ENCODE peak calls at places on chromosomes 4 and X, in six cellular contexts. K, W, V, O, D and T are unnamed samples.

GRCh38 chr4:168560835-168561210 is 64.0 kb downstream of the PALLD start:
- DNase-seq in O (no peak), V (no peak), W (no peak), D (no peak), K (no peak), T (no peak)

GRCh38 chrX:96002401-96002800 is 682.2 kb upstream of the DIAPH2 start:
- DNase-seq in W (no peak), D (no peak), V (no peak), K (no peak), O (no peak), T (no peak)

GRCh38 chr4:177400030-177400429 is 42.2 kb downstream of the AGA start:
- DNase-seq in O (no peak), K (no peak), V (no peak), D (no peak), W (no peak), T (no peak)

GRCh38 chr4:168585168-168586091 is 88.6 kb downstream of the PALLD start:
- DNase-seq in O (peak), K (peak), D (peak), W (peak), V (peak), T (peak)

GRCh38 chrX:101550362-101550761 is at the start of gene ARMCX1:
- DNase-seq in W (no peak), K (peak), D (peak), O (peak), V (peak), T (no peak)

GRCh38 chr4:183260491-183261151 is 59.5 kb downstream of the CLDN22 start:
- DNase-seq in V (no peak), O (peak), K (peak), D (no peak), W (no peak), T (no peak)

GRCh38 chrX:109299091-109299490 is 182.8 kb downstream of the GUCY2F start:
- DNase-seq in V (no peak), W (no peak), K (no peak), D (no peak), O (no peak), T (no peak)

GRCh38 chr4:159042097-159042605 is 60.7 kb upstream of the RAPGEF2 start:
- DNase-seq in O (peak), K (peak), D (no peak), V (no peak), W (no peak), T (no peak)

GRCh38 chr4:26713563-26714145 is 129.8 kb downstream of the TBC1D19 start:
- DNase-seq in V (no peak), K (no peak), D (no peak), O (no peak), W (no peak), T (no peak)

GRCh38 chr4:165079476-165079875 is 25.8 kb downstream of the TRIM75 start:
- DNase-seq in O (peak), V (no peak), D (no peak), K (no peak), W (no peak), T (no peak)

GRCh38 chrX:136130931-136131843 is 16.1 kb upstream of the FHL1 start:
- DNase-seq in V (no peak), D (no peak), W (peak), K (no peak), O (no peak), T (no peak)

GRCh38 chr4:145427991-145428390 is 53.7 kb upstream of the SMAD1 start:
- DNase-seq in K (no peak), W (no peak), D (no peak), O (no peak), V (no peak), T (no peak)

GRCh38 chrX:19174401-19175025 is 52.2 kb upstream of the ADGRG2 start:
- DNase-seq in W (no peak), D (no peak), K (no peak), V (no peak), O (no peak), T (no peak)

GRCh38 chr4:16686195-16686594 is 212.2 kb downstream of the LDB2 start:
- DNase-seq in W (no peak), V (no peak), O (no peak), D (no peak), K (no peak), T (no peak)
- TF ChIP-seq POLR2A in W (no peak), V (no peak), O (no peak), D (no peak), K (no peak), T (no peak)

GRCh38 chrX:17529349-17529748 is 154.3 kb downstream of the NHS start:
- DNase-seq in W (no peak), D (no peak), O (no peak), K (no peak), V (no peak), T (no peak)

GRCh38 chrX:17535229-17535628 is 160.2 kb downstream of the NHS start:
- DNase-seq in O (peak), V (no peak), D (no peak), W (peak), K (peak), T (peak)

GRCh38 chrX:17527932-17528331 is 152.9 kb downstream of the NHS start:
- DNase-seq in K (no peak), O (no peak), V (no peak), W (no peak), D (no peak), T (no peak)

GRCh38 chrX:17527135-17527701 is 152.2 kb downstream of the NHS start:
- DNase-seq in V (no peak), O (no peak), D (no peak), K (peak), W (no peak), T (no peak)

GRCh38 chrX:17531500-17531899 is 156.5 kb downstream of the NHS start:
- DNase-seq in V (no peak), D (no peak), O (no peak), K (no peak), W (no peak), T (no peak)
- TF ChIP-seq POLR2AphosphoS5 in V (no peak), D (no peak), O (no peak), K (no peak), W (no peak), T (no peak)

DNA sequence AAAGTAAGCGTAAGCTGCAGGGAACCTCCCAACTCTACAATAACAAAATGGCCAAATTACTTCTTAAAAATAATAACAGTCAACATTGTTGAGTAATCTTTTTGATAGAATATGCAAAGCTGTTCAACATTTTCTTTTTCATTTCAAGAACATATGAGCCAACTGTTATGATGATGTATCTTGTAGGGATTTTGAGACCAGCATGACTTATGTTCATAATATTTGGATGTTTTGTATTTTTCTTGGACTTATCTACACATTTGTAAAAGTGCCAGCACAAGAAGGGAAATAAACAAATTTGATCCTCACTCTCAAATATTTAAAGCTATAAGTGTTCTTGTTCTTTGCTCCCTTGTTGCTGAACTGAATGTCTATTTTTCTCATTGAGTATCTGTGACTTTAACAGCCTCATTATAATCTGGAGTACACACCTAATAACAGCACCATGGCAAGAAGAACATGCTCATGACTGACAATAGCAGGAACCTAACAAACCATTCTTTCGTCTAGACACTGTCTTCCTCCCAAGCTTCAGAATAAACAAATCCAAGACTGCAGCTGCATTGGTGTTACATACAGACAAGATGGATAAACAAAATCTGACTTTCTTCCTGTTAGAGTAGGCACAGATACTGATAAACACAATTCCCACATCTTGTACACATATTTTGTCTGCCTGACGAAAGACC is 1049.7 kb downstream of the FAT4 start:
- DNase-seq in V (no peak), O (no peak), D (no peak), W (no peak), K (no peak), T (no peak)
- TF ChIP-seq POLR2A in V (no peak), O (no peak), D (no peak), W (no peak), K (no peak), T (no peak)

GRCh38 chrX:39826813-39827543 is 270.8 kb downstream of the BCOR start:
- DNase-seq in V (no peak), W (no peak), O (no peak), K (no peak), D (no peak), T (no peak)

GRCh38 chrX:39827959-39828358 is 269.8 kb downstream of the BCOR start:
- DNase-seq in O (no peak), V (no peak), K (no peak), D (no peak), W (no peak), T (peak)

GRCh38 chrX:39830414-39830813 is 267.3 kb downstream of the BCOR start:
- DNase-seq in K (no peak), W (no peak), O (no peak), D (no peak), V (no peak), T (no peak)

GRCh38 chrX:39829965-39830364 is 267.8 kb downstream of the BCOR start:
- DNase-seq in O (no peak), K (no peak), D (no peak), W (no peak), V (no peak), T (no peak)

GRCh38 chrX:39828971-39829370 is 268.8 kb downstream of the BCOR start:
- DNase-seq in K (no peak), V (no peak), O (no peak), D (no peak), W (no peak), T (no peak)
- TF ChIP-seq POLR2AphosphoS5 in K (no peak), V (no peak), O (no peak), D (no peak), W (no peak), T (no peak)

DNA sequence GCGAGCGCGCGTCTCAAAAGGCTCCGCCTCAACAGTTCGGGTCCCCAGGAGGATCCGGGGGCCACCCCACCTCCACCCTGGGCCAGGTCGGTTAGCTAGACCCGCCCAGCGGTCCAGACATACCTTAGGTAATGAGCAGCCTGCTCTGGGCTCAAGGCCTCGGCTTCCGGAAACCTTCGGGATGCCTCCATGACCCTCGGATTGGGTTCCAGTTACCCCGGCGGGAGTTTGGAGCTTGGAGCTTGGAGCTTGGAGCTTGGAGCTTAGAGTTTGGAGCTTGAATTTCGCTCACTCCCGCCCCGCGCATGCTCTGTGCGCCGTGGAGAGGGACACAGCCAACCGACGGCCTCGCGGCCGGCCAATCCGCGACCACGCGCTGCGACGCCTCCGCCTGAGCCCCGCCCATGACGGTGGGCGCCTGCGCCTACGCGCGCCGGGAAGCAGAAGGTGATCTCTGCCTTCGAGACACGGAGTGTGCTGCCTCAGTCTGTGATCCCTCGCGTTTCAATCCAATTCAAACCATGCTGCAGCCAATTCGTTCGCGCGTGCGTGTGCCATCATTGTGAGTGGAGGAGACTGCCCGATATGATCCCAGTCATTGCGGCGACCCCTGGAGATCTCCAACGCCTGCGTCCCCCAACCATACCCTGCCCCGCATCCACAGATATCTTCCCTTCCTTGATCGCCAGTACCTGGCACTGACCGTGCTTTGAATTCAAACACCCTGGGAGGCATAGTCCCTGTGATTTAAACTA is at the start of gene ERCC6L:
- DNase-seq in V (peak), K (peak), D (peak), W (peak), O (peak), T (peak)
- TF ChIP-seq POLR2A in V (no peak), K (no peak), D (no peak), W (peak), O (peak), T (peak)

DNA sequence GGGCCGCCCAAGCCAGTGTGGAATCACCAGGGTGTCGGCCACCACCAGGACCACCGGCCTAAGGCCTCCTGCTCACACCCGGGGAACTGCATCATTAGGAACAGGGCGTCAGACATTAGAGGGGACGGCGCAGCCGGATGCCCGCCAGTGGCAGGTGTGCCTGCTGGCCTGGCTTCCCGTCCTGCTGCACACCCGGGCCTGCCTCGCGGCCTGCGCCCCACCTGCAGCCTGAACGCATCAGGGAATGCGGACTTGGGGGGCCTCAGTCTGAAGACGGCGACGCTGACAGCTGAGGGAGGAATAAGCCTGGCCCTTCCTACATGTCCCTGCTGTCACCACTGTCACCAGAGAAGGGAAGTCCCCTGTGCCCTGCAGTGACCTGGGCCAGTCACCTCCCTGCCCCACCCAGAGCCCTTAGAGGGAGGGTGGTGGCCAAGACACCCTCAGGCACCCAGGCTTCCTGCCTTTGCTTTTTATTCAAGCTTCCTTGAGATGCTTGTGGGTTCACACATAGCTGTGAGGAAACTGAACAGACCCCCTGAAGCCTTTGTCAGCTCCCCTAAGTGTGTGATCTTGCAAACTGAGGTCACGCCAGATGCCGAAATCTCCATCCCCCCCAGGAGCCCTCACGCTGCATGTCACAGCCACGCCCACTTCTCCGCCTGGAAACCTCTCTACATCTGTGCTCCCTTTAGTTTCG is 3.2 kb downstream of the DGKQ start:
- DNase-seq in K (no peak), O (peak), W (no peak), V (no peak), D (no peak), T (no peak)
- TF ChIP-seq POLR2AphosphoS5 in K (no peak), O (no peak), W (no peak), V (no peak), D (no peak), T (no peak)

GRCh38 chr4:15882675-15883086 is 55.9 kb downstream of the FGFBP1 start:
- DNase-seq in K (peak), O (peak), W (peak), D (no peak), V (peak), T (peak)

GRCh38 chr4:15883611-15884243 is 54.8 kb downstream of the FGFBP1 start:
- DNase-seq in V (no peak), O (no peak), K (no peak), D (no peak), W (no peak), T (no peak)

GRCh38 chr4:15888515-15888914 is 50.0 kb downstream of the FGFBP1 start:
- DNase-seq in O (no peak), K (no peak), V (no peak), W (no peak), D (no peak), T (no peak)

GRCh38 chr4:15890246-15890829 is 48.2 kb downstream of the FGFBP1 start:
- DNase-seq in V (no peak), O (no peak), W (no peak), K (no peak), D (no peak), T (no peak)

GRCh38 chr4:15885422-15885821 is 53.1 kb downstream of the FGFBP1 start:
- DNase-seq in D (no peak), W (no peak), K (no peak), V (no peak), O (no peak), T (no peak)
- TF ChIP-seq POLR2A in D (no peak), W (no peak), K (no peak), V (no peak), O (no peak), T (no peak)

DNA sequence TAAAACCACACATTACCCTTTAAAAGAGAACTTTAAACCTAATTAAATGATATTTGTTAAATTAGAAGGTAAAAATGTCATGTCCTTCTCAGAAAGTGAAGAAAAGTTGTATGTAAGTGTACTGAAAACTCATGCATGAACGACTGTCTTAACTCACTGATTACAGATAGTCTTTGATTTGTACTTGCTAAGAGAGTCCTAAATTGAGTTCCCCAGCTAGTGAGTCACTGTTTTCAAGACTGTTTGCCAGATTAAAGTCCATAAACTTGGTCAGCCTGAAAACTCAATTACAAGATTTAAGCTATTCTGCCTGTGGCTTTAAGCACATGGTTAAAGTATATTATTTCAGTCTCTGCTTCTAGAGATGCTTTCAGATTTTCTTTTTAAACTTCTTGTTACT is 124.9 kb upstream of the ZCCHC13 start:
- DNase-seq in K (no peak), V (no peak), W (no peak), O (no peak), D (no peak), T (no peak)
- TF ChIP-seq POLR2AphosphoS5 in K (no peak), V (no peak), W (no peak), O (no peak), D (no peak), T (no peak)

GRCh38 chr4:112636688-112637551 is at the start of the genes LARP7 and ZGRF1:
- DNase-seq in W (peak), V (peak), K (peak), D (peak), O (peak), T (peak)
- TF ChIP-seq POLR2A in W (peak), V (no peak), K (no peak), D (no peak), O (peak), T (peak)

GRCh38 chr4:3074078-3074845 is at the start of the genes HTT and HTT-AS:
- DNase-seq in V (peak), D (peak), W (peak), K (peak), O (peak), T (peak)

GRCh38 chr4:3074846-3075651 is 568 bp downstream of the HTT start:
- DNase-seq in V (peak), D (no peak), O (peak), W (peak), K (peak), T (no peak)

GRCh38 chr4:3075652-3075981 is 1.1 kb downstream of the HTT start:
- DNase-seq in V (no peak), K (no peak), D (no peak), W (no peak), O (no peak), T (no peak)

GRCh38 chr4:3071811-3072210 is 2.5 kb downstream of the HTT-AS start:
- DNase-seq in W (no peak), D (no peak), K (no peak), O (no peak), V (no peak), T (no peak)

DNA sequence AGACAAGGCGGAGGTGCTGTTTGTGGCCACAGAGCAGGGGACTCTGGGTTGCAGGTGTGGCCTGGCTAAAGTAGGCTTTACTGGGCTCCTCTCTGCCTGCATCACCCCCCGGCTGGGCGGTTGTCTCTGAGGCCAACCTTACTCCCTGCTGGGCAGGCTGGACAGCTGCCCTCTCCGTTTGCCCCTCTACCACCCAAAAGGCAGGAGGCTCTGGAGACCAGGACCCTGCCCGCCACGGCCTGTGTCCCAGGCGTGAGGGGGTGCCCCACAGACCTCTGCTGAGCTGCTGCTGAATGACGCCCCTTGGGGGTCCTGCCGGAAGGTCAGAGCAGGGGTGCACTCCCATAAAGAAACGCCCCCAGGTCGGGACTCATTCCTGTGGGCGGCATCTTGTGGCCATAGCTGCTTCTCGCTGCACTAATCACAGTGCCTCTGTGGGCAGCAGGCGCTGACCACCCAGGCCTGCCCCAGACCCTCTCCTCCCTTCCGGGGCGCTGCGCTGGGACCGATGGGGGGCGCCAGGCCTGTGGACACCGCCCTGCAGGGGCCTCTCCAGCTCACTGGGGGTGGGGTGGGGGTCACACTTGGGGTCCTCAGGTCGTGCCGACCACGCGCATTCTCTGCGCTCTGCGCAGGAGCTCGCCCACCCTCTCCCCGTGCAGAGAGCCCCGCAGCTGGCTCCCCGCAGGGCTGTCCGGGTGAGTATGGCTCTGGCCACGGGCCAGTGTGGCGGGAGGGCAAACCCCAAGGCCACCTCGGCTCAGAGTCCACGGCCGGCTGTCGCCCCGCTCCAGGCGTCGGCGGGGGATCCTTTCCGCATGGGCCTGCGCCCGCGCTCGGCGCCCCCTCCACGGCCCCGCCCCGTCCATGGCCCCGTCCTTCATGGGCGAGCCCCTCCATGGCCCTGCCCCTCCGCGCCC is 920 bp downstream of the HTT-AS start:
- DNase-seq in V (peak), K (no peak), W (no peak), O (no peak), D (no peak), T (no peak)
- TF ChIP-seq POLR2AphosphoS5 in V (no peak), K (peak), W (peak), O (no peak), D (no peak), T (no peak)